ENCODE peak calls at places on chromosomes 5 and 9, in eight cellular contexts. W, Y, C, I, J, X, A and E are unnamed samples.
A peak's percentile ranks its signal among the peaks of the same experiment; 100 is the strongest.

GRCh38 chr5:152595327-152595890 is 190.3 kb upstream of the NMUR2 start:
- DNase-seq in W (no peak), Y (no peak), C (no peak), I (no peak), J (no peak), X (no peak), A (no peak), E (no peak)

GRCh38 chr5:148268556-148268955 is at the start of gene SPINK13:
- DNase-seq in W (no peak), Y (peak; percentile 38), C (peak; percentile 29), I (peak; percentile 36), J (peak; percentile 64), X (no peak), A (no peak), E (no peak)

GRCh38 chr5:40441733-40442132 is 238.0 kb upstream of the PTGER4 start:
- DNase-seq in W (peak; percentile 73), Y (no peak), C (no peak), I (peak; percentile 37), J (no peak), X (no peak), A (no peak), E (no peak)

GRCh38 chr5:142816577-142816976 is 46.4 kb downstream of the ARHGAP26 start:
- DNase-seq in W (peak; percentile 66), Y (no peak), C (no peak), I (no peak), J (peak; percentile 57), X (no peak), A (peak; percentile 76), E (no peak)

GRCh38 chr9:36192196-36192595 is 1.5 kb downstream of the CLTA start:
- DNase-seq in W (no peak), Y (no peak), C (no peak), I (no peak), J (peak; percentile 20), X (no peak), A (no peak), E (no peak)

GRCh38 chr5:178455480-178455835 is 134.7 kb downstream of the COL23A1 start:
- DNase-seq in W (no peak), Y (no peak), C (no peak), I (no peak), J (no peak), X (no peak), A (no peak), E (no peak)

GRCh38 chr5:73853091-73853490 is 227.1 kb downstream of the ARHGEF28 start:
- DNase-seq in W (no peak), Y (peak; percentile 30), C (peak; percentile 6), I (no peak), J (peak; percentile 73), X (no peak), A (no peak), E (no peak)

GRCh38 chr5:65382582-65382981 is 99.1 kb downstream of the ADAMTS6 start:
- DNase-seq in W (no peak), Y (peak; percentile 9), C (no peak), I (no peak), J (peak; percentile 13), X (no peak), A (no peak), E (no peak)

GRCh38 chr5:176736271-176736965 is 73.9 kb upstream of the UNC5A start:
- DNase-seq in W (peak; percentile 1), Y (no peak), C (no peak), I (no peak), J (no peak), X (no peak), A (no peak), E (no peak)

GRCh38 chr5:115360036-115360685 is 63.7 kb upstream of the CCDC112 start:
- DNase-seq in W (no peak), Y (peak; percentile 7), C (no peak), I (no peak), J (peak; percentile 57), X (no peak), A (no peak), E (no peak)

GRCh38 chr5:163460562-163461176 is at the start of gene HMMR:
- DNase-seq in W (peak; percentile 16), Y (peak; percentile 53), C (no peak), I (peak; percentile 13), J (peak; percentile 23), X (no peak), A (no peak), E (no peak)

GRCh38 chr9:137138058-137138697 is 776 bp upstream of the GRIN1 start:
- DNase-seq in W (no peak), Y (peak; percentile 39), C (peak; percentile 95), I (no peak), J (no peak), X (no peak), A (no peak), E (no peak)

GRCh38 chr5:155101697-155102096 is 88.1 kb downstream of the KIF4B start:
- DNase-seq in W (no peak), Y (no peak), C (no peak), I (no peak), J (no peak), X (no peak), A (no peak), E (no peak)

GRCh38 chr5:142807378-142807911 is 37.3 kb downstream of the ARHGAP26 start:
- DNase-seq in W (no peak), Y (peak; percentile 70), C (no peak), I (peak; percentile 97), J (no peak), X (no peak), A (peak; percentile 50), E (no peak)

GRCh38 chr5:146103594-146103993 is 1.8 kb downstream of the PLAC8L1 start:
- DNase-seq in W (no peak), Y (no peak), C (no peak), I (no peak), J (no peak), X (no peak), A (no peak), E (no peak)

GRCh38 chr9:3674561-3674960 is 148.8 kb upstream of the RFX3 start:
- DNase-seq in W (no peak), Y (no peak), C (no peak), I (no peak), J (no peak), X (no peak), A (no peak), E (no peak)

GRCh38 chr9:134063088-134063875 is 4.5 kb downstream of the BRD3 start:
- DNase-seq in W (no peak), Y (no peak), C (no peak), I (no peak), J (no peak), X (peak; percentile 18), A (no peak), E (no peak)

GRCh38 chr5:29089591-29090141 is 2051.3 kb upstream of the CDH9 start:
- DNase-seq in W (no peak), Y (no peak), C (no peak), I (no peak), J (no peak), X (no peak), A (no peak), E (no peak)

GRCh38 chr9:72844440-72844768 is 108.4 kb downstream of the ALDH1A1 start:
- DNase-seq in W (no peak), Y (no peak), C (no peak), I (no peak), J (no peak), X (no peak), A (no peak), E (no peak)

GRCh38 chr5:67620386-67621039 is 423.9 kb upstream of the CD180 start:
- DNase-seq in W (peak; percentile 17), Y (no peak), C (no peak), I (no peak), J (no peak), X (no peak), A (no peak), E (no peak)

GRCh38 chr9:137380606-137381005 is 42.4 kb downstream of the EXD3 start:
- DNase-seq in W (no peak), Y (no peak), C (no peak), I (no peak), J (no peak), X (peak; percentile 8), A (no peak), E (no peak)

GRCh38 chr5:50666261-50667078 is at the start of gene PARP8:
- DNase-seq in W (peak; percentile 52), Y (no peak), C (peak; percentile 17), I (no peak), J (peak; percentile 30), X (peak; percentile 63), A (peak; percentile 58), E (no peak)
- TF ChIP-seq POLR2A in W (no peak), Y (no peak), C (no peak), I (no peak), J (peak; percentile 5), X (no peak), A (peak; percentile 4), E (peak; percentile 8)

GRCh38 chr9:98057095-98057799 is 715 bp downstream of the NANS start:
- DNase-seq in W (no peak), Y (no peak), C (no peak), I (peak; percentile 15), J (peak; percentile 13), X (peak; percentile 8), A (no peak), E (no peak)

GRCh38 chr9:98054376-98054951 is 2.1 kb upstream of the NANS start:
- DNase-seq in W (no peak), Y (no peak), C (no peak), I (no peak), J (no peak), X (no peak), A (no peak), E (no peak)

GRCh38 chr9:98062161-98062560 is 5.6 kb downstream of the NANS start:
- DNase-seq in W (no peak), Y (no peak), C (no peak), I (no peak), J (no peak), X (peak; percentile 6), A (no peak), E (no peak)

DNA sequence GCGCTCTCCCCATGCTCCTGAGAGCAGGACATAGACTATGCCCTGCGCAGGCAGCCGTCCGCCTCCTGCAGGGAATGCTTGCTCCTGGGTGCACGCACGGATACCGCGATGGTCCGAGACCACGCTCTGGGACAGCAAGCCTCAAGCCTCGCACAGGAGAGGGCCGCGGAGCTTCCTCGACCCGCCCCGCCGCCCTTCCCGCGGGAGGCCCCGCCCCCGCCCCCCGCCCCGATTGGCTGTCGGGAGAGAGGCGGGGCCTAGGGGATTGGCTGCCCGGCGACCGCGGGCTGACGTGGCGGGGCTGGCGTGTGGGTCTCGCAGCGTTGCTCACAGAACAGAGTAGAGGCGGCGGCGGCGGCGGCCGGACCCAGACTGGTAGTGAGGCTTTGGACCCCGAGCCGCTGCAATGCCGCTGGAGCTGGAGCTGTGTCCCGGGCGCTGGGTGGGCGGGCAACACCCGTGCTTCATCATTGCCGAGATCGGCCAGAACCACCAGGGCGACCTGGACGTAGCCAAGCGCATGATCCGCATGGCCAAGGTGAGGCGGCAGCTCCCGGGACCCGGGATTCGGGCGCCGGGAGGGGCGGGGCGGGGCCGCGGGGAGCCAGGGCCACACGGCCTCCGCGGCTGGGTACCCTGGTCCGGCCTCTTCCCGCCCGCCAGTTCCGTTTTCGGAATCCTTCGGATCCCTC is at the start of gene NANS:
- DNase-seq in W (peak; percentile 97), Y (peak; percentile 96), C (peak; percentile 99), I (peak; percentile 95), J (peak; percentile 97), X (peak; percentile 93), A (peak; percentile 95), E (peak; percentile 95)
- TF ChIP-seq POLR2A in W (peak; percentile 98), Y (peak; percentile 92), C (peak; percentile 96), I (peak; percentile 97), J (peak; percentile 99), X (peak; percentile 92), A (peak; percentile 95), E (peak; percentile 58)

GRCh38 chr5:160118349-160119141 is 705 bp downstream of the PWWP2A start:
- DNase-seq in W (peak; percentile 60), Y (peak; percentile 9), C (peak; percentile 34), I (no peak), J (no peak), X (peak; percentile 71), A (peak; percentile 55), E (no peak)
- TF ChIP-seq POLR2A in W (no peak), Y (no peak), C (peak; percentile 52), I (peak; percentile 40), J (no peak), X (no peak), A (no peak), E (no peak)

GRCh38 chr5:95845401-95845800 is 22.9 kb upstream of the GLRX start:
- DNase-seq in W (no peak), Y (no peak), C (no peak), I (no peak), J (no peak), X (no peak), A (no peak), E (no peak)
- TF ChIP-seq POLR2A in W (no peak), Y (no peak), C (no peak), I (no peak), J (no peak), X (no peak), A (no peak), E (no peak)